ENCODE peak calls at places on chromosomes 3 and 15, in eight cellular contexts. One of them, this sample, is unnamed.

GRCh38 chr15:38860253-38860652 is 295.6 kb upstream of the RASGRP1 start:
- DNase-seq in kidney epithelial cell: no peak
- DNase-seq in lung: no peak
- DNase-seq in NCI-H510A treated with DMSO at 0.1 percent for 48 hours: no peak
- DNase-seq in Daoy: no peak
- DNase-seq in neuronal stem cell: no peak
- DNase-seq in amygdala: no peak
- DNase-seq in C1 segment of cervical spinal cord: no peak
- DNase-seq in this sample: no peak

GRCh38 chr3:69231929-69232437 is 109.6 kb upstream of the LMOD3 start:
- DNase-seq in kidney epithelial cell: no peak
- DNase-seq in amygdala: no peak
- DNase-seq in lung: no peak
- DNase-seq in neuronal stem cell: no peak
- DNase-seq in C1 segment of cervical spinal cord: no peak
- DNase-seq in NCI-H510A treated with DMSO at 0.1 percent for 48 hours: no peak
- DNase-seq in Daoy: no peak
- DNase-seq in this sample: peak; percentile 52

GRCh38 chr3:123695152-123695551 is 110.3 kb upstream of the HACD2 start:
- DNase-seq in C1 segment of cervical spinal cord: no peak
- DNase-seq in lung: no peak
- DNase-seq in neuronal stem cell: no peak
- DNase-seq in NCI-H510A treated with DMSO at 0.1 percent for 48 hours: no peak
- DNase-seq in Daoy: no peak
- DNase-seq in amygdala: no peak
- DNase-seq in kidney epithelial cell: no peak
- DNase-seq in this sample: no peak

GRCh38 chr3:172591876-172592771 is 68.9 kb upstream of the TNFSF10 start:
- DNase-seq in amygdala: no peak
- DNase-seq in kidney epithelial cell: peak; percentile 62
- DNase-seq in NCI-H510A treated with DMSO at 0.1 percent for 48 hours: no peak
- DNase-seq in Daoy: peak; percentile 98
- DNase-seq in lung: no peak
- DNase-seq in C1 segment of cervical spinal cord: no peak
- DNase-seq in neuronal stem cell: no peak
- DNase-seq in this sample: no peak

GRCh38 chr3:119562307-119562961 is 3.0 kb upstream of the CD80 start:
- DNase-seq in kidney epithelial cell: no peak
- DNase-seq in Daoy: no peak
- DNase-seq in amygdala: no peak
- DNase-seq in C1 segment of cervical spinal cord: no peak
- DNase-seq in NCI-H510A treated with DMSO at 0.1 percent for 48 hours: no peak
- DNase-seq in lung: no peak
- DNase-seq in neuronal stem cell: no peak
- DNase-seq in this sample: no peak

GRCh38 chr3:122535964-122536363 is 21.2 kb upstream of the KPNA1 start:
- DNase-seq in Daoy: no peak
- DNase-seq in NCI-H510A treated with DMSO at 0.1 percent for 48 hours: no peak
- DNase-seq in lung: no peak
- DNase-seq in neuronal stem cell: no peak
- DNase-seq in kidney epithelial cell: no peak
- DNase-seq in amygdala: no peak
- DNase-seq in C1 segment of cervical spinal cord: no peak
- DNase-seq in this sample: no peak

GRCh38 chr3:20141841-20142240 is 44.2 kb downstream of the SGO1 start:
- DNase-seq in amygdala: peak; percentile 37
- DNase-seq in lung: no peak
- DNase-seq in C1 segment of cervical spinal cord: peak; percentile 70
- DNase-seq in neuronal stem cell: peak; percentile 86
- DNase-seq in Daoy: no peak
- DNase-seq in kidney epithelial cell: no peak
- DNase-seq in NCI-H510A treated with DMSO at 0.1 percent for 48 hours: no peak
- DNase-seq in this sample: no peak

GRCh38 chr15:73051811-73052678 is at the start of gene NEO1:
- DNase-seq in amygdala: peak; percentile 95
- DNase-seq in neuronal stem cell: peak; percentile 94
- DNase-seq in Daoy: peak; percentile 90
- DNase-seq in kidney epithelial cell: no peak
- DNase-seq in NCI-H510A treated with DMSO at 0.1 percent for 48 hours: peak; percentile 60
- DNase-seq in lung: peak; percentile 81
- DNase-seq in C1 segment of cervical spinal cord: peak; percentile 90
- DNase-seq in this sample: peak; percentile 89

GRCh38 chr15:29276366-29276765 is 6.7 kb upstream of the NSMCE3 start:
- DNase-seq in neuronal stem cell: no peak
- DNase-seq in amygdala: no peak
- DNase-seq in Daoy: no peak
- DNase-seq in C1 segment of cervical spinal cord: no peak
- DNase-seq in NCI-H510A treated with DMSO at 0.1 percent for 48 hours: no peak
- DNase-seq in lung: no peak
- DNase-seq in kidney epithelial cell: no peak
- DNase-seq in this sample: no peak

GRCh38 chr3:4270726-4271125 is 32.4 kb upstream of the SETMAR start:
- DNase-seq in kidney epithelial cell: no peak
- DNase-seq in amygdala: no peak
- DNase-seq in Daoy: no peak
- DNase-seq in C1 segment of cervical spinal cord: no peak
- DNase-seq in lung: no peak
- DNase-seq in neuronal stem cell: no peak
- DNase-seq in NCI-H510A treated with DMSO at 0.1 percent for 48 hours: no peak
- DNase-seq in this sample: no peak

GRCh38 chr3:165895919-165896318 is 58.7 kb upstream of the BCHE start:
- DNase-seq in Daoy: no peak
- DNase-seq in kidney epithelial cell: no peak
- DNase-seq in NCI-H510A treated with DMSO at 0.1 percent for 48 hours: no peak
- DNase-seq in neuronal stem cell: peak; percentile 54
- DNase-seq in lung: no peak
- DNase-seq in amygdala: no peak
- DNase-seq in C1 segment of cervical spinal cord: no peak
- DNase-seq in this sample: no peak